ENCODE peak calls at places on chromosomes 3 and 15, in ten cellular contexts. Y is T-cell; R is activated CD8-positive, alpha-beta memory T cell treated with anti-CD3 and anti-CD28 coated beads, Interleukin-2, amount 50 U/mL, for 48 hours; G is left ventricle myocardium superior; Q is NCI-H1048; D is stimulated activated CD4-positive, alpha-beta T cell treated with anti-CD3 and anti-CD28 coated beads, Interleukin-2, amount 100 ng/mL, for 4 hours; N is dorsolateral prefrontal cortex; S is CD8-positive, alpha-beta memory T cell; X is CD4-positive, CD25-positive, alpha-beta regulatory T cell; K is lung. I is an unnamed sample.
A peak's percentile ranks its signal among the peaks of the same experiment; 100 is the strongest.

GRCh38 chr3:128879991-128880390 is 571 bp downstream of the ACAD9 start:
- DNase-seq in Y (no peak), R (no peak), G (no peak), Q (no peak), D (no peak), N (no peak), S (no peak), X (no peak), K (no peak), I (no peak)

GRCh38 chr3:8371085-8371551 is 130.5 kb upstream of the LMCD1 start:
- DNase-seq in Y (no peak), R (no peak), G (no peak), Q (no peak), D (no peak), N (no peak), S (no peak), X (no peak), K (no peak), I (no peak)

GRCh38 chr15:22884344-22884743 is 45.9 kb downstream of the NIPA2 start:
- DNase-seq in Y (no peak), R (no peak), G (no peak), Q (no peak), D (no peak), N (no peak), S (no peak), X (no peak), K (no peak), I (no peak)

GRCh38 chr3:94137377-94137776 is 74.5 kb downstream of the NSUN3 start:
- DNase-seq in Y (no peak), R (no peak), G (no peak), Q (no peak), D (no peak), N (no peak), S (no peak), X (no peak), K (no peak), I (no peak)

GRCh38 chr15:69652906-69653305 is 200.3 kb downstream of the RPLP1 start:
- DNase-seq in Y (no peak), R (no peak), G (no peak), Q (no peak), D (no peak), N (no peak), S (no peak), X (no peak), K (no peak), I (no peak)

GRCh38 chr3:126013742-126014141 is 44.8 kb downstream of the ROPN1B start:
- DNase-seq in Y (no peak), R (no peak), G (no peak), Q (no peak), D (no peak), N (no peak), S (no peak), X (no peak), K (no peak), I (no peak)

GRCh38 chr3:133821767-133822638 is 16.4 kb downstream of the SRPRB start:
- DNase-seq in Y (no peak), R (no peak), G (peak; percentile 74), Q (no peak), D (no peak), N (no peak), S (no peak), X (no peak), K (no peak), I (no peak)

GRCh38 chr15:62976301-62976842 is 66.2 kb upstream of the TPM1 start:
- DNase-seq in Y (no peak), R (no peak), G (no peak), Q (no peak), D (no peak), N (no peak), S (no peak), X (no peak), K (no peak), I (no peak)

GRCh38 chr3:180492047-180492446 is 109.9 kb upstream of the TTC14 start:
- DNase-seq in Y (no peak), R (no peak), G (no peak), Q (no peak), D (no peak), N (no peak), S (no peak), X (no peak), K (no peak), I (no peak)

GRCh38 chr3:85397434-85397833 is 438.6 kb downstream of the CADM2 start:
- DNase-seq in Y (no peak), R (no peak), G (no peak), Q (no peak), D (no peak), N (no peak), S (no peak), X (no peak), K (no peak), I (no peak)

GRCh38 chr3:49554639-49555265 is 475 bp downstream of the BSN start:
- DNase-seq in Y (peak; percentile 10), R (peak; percentile 85), G (peak; percentile 81), Q (no peak), D (no peak), N (peak; percentile 30), S (peak; percentile 54), X (no peak), K (no peak), I (no peak)

GRCh38 chr15:77753238-77753873 is 120.6 kb upstream of the LINGO1 start:
- DNase-seq in Y (no peak), R (no peak), G (peak; percentile 41), Q (no peak), D (no peak), N (no peak), S (no peak), X (no peak), K (no peak), I (no peak)

GRCh38 chr3:134911611-134912604 is 116.8 kb downstream of the EPHB1 start:
- DNase-seq in Y (no peak), R (no peak), G (no peak), Q (no peak), D (no peak), N (no peak), S (no peak), X (no peak), K (no peak), I (no peak)

GRCh38 chr3:144995856-144996255 is 1024.2 kb downstream of the DIPK2A start:
- DNase-seq in Y (no peak), R (no peak), G (no peak), Q (no peak), D (no peak), N (no peak), S (no peak), X (no peak), K (no peak), I (no peak)

GRCh38 chr15:79811406-79812405 is 85.1 kb downstream of the MTHFS start:
- DNase-seq in Y (no peak), R (no peak), G (peak; percentile 84), Q (no peak), D (no peak), N (no peak), S (no peak), X (no peak), K (peak; percentile 67), I (no peak)

GRCh38 chr3:123126051-123126450 is 59.2 kb downstream of the PDIA5 start:
- DNase-seq in Y (no peak), R (no peak), G (no peak), Q (no peak), D (no peak), N (no peak), S (no peak), X (no peak), K (no peak), I (no peak)

GRCh38 chr3:20125912-20126311 is 60.1 kb downstream of the SGO1 start:
- DNase-seq in Y (no peak), R (no peak), G (no peak), Q (no peak), D (no peak), N (no peak), S (no peak), X (no peak), K (no peak), I (peak; percentile 71)

GRCh38 chr15:46735115-46735514 is 982.2 kb upstream of the SEMA6D start:
- DNase-seq in Y (no peak), R (no peak), G (no peak), Q (no peak), D (no peak), N (no peak), S (no peak), X (no peak), K (no peak), I (peak; percentile 13)

GRCh38 chr15:92611150-92611549 is 44.4 kb downstream of the FAM174B start:
- DNase-seq in Y (no peak), R (no peak), G (no peak), Q (no peak), D (no peak), N (no peak), S (no peak), X (no peak), K (no peak), I (no peak)

GRCh38 chr3:120440001-120440703 is 10.6 kb downstream of the FSTL1 start:
- DNase-seq in Y (no peak), R (no peak), G (no peak), Q (no peak), D (no peak), N (no peak), S (no peak), X (no peak), K (no peak), I (no peak)

I was measured in GM12878.